ENCODE peak calls at places on chromosomes 4 and X, in five cellular contexts. One of them, this sample, is unnamed. For H3K27me3 and H3K4me1, the result is how much of the 10 kb centered on the place peaks cover.

GRCh38 chr4:86895692-86896488 is 3.7 kb upstream of the C4orf36 start:
- DNase-seq in left lung: no peak
- DNase-seq in spleen: no peak
- DNase-seq in neuronal stem cell: peak
- DNase-seq in heart left ventricle: no peak
- DNase-seq in this sample: no peak

GRCh38 chr4:77235289-77235854 is 78.4 kb downstream of the CCNG2 start:
- DNase-seq in left lung: no peak
- DNase-seq in spleen: no peak
- DNase-seq in neuronal stem cell: no peak
- DNase-seq in heart left ventricle: no peak
- DNase-seq in this sample: no peak

GRCh38 chr4:10201356-10202223 is 85.0 kb upstream of the WDR1 start:
- DNase-seq in left lung: no peak
- DNase-seq in spleen: no peak
- DNase-seq in neuronal stem cell: no peak
- DNase-seq in heart left ventricle: no peak
- DNase-seq in this sample: no peak

GRCh38 chr4:158856852-158857251 is 88.0 kb downstream of the FNIP2 start:
- DNase-seq in left lung: no peak
- DNase-seq in spleen: no peak
- DNase-seq in neuronal stem cell: no peak
- DNase-seq in heart left ventricle: no peak
- DNase-seq in this sample: no peak

GRCh38 chr4:5798447-5798846 is 87.4 kb downstream of the EVC start:
- DNase-seq in left lung: no peak
- DNase-seq in spleen: peak
- DNase-seq in neuronal stem cell: no peak
- DNase-seq in heart left ventricle: peak
- DNase-seq in this sample: no peak

GRCh38 chrX:106707771-106708454 is 18.6 kb upstream of the RNF128 start:
- DNase-seq in left lung: no peak
- DNase-seq in spleen: no peak
- DNase-seq in neuronal stem cell: no peak
- DNase-seq in heart left ventricle: no peak
- DNase-seq in this sample: no peak

GRCh38 chr4:100206850-100207249 is 16.6 kb upstream of the DDIT4L start:
- DNase-seq in left lung: no peak
- DNase-seq in spleen: no peak
- DNase-seq in neuronal stem cell: no peak
- DNase-seq in heart left ventricle: no peak
- DNase-seq in this sample: no peak

GRCh38 chrX:7351946-7352345 is 204.0 kb upstream of the PUDP start:
- DNase-seq in left lung: no peak
- DNase-seq in spleen: no peak
- DNase-seq in neuronal stem cell: no peak
- DNase-seq in heart left ventricle: no peak
- DNase-seq in this sample: no peak

GRCh38 chr4:89303177-89303576 is 4.4 kb downstream of the GPRIN3 start:
- DNase-seq in left lung: no peak
- DNase-seq in spleen: peak
- DNase-seq in neuronal stem cell: no peak
- DNase-seq in heart left ventricle: peak
- DNase-seq in this sample: no peak

GRCh38 chr4:158964728-158965124 is 138.2 kb upstream of the RAPGEF2 start:
- DNase-seq in left lung: no peak
- DNase-seq in spleen: no peak
- DNase-seq in neuronal stem cell: no peak
- DNase-seq in heart left ventricle: no peak
- DNase-seq in this sample: no peak

GRCh38 chr4:151644625-151645024 is 116.2 kb downstream of the GATB start:
- DNase-seq in left lung: no peak
- DNase-seq in spleen: no peak
- DNase-seq in neuronal stem cell: peak
- DNase-seq in heart left ventricle: no peak
- DNase-seq in this sample: no peak

GRCh38 chr4:180757927-180758326 is 1485.3 kb upstream of the TENM3 start:
- DNase-seq in left lung: no peak
- DNase-seq in spleen: no peak
- DNase-seq in neuronal stem cell: no peak
- DNase-seq in heart left ventricle: no peak
- DNase-seq in this sample: no peak

DNA sequence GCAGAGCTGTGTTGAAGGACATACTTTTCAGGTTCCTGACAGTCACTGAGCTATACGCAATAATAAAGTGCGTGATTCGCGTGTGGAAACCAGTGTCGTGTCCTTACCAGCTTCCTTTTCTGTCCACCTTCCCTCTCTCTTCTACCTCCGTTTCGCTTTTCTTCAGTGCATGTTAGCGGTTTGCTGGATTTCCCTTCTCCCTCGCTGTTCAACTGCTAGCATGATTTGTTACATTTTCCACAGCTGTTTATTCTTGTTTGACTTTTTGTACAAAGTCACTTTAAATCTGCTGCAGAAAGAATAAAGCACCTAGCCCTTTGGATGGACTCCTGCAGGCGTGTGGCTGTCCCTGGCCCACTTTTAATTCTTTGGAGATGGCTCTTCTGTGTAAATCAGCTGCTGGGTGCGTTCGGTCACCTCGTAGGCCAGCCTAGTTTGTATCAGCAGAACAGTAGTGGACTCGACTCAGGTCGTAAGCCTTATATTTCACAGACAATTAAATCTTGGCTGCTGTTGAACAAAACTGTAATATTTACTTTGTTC is 8.9 kb upstream of the HAND2 start:
- DNase-seq in left lung: no peak
- DNase-seq in spleen: no peak
- DNase-seq in neuronal stem cell: peak
- DNase-seq in heart left ventricle: no peak
- DNase-seq in this sample: no peak
- H3K27me3 ChIP-seq in left lung: half or more
- H3K27me3 ChIP-seq in spleen: under half
- H3K27me3 ChIP-seq in neuronal stem cell: half or more
- H3K27me3 ChIP-seq in heart left ventricle: under half
- H3K27me3 ChIP-seq in this sample: half or more

DNA sequence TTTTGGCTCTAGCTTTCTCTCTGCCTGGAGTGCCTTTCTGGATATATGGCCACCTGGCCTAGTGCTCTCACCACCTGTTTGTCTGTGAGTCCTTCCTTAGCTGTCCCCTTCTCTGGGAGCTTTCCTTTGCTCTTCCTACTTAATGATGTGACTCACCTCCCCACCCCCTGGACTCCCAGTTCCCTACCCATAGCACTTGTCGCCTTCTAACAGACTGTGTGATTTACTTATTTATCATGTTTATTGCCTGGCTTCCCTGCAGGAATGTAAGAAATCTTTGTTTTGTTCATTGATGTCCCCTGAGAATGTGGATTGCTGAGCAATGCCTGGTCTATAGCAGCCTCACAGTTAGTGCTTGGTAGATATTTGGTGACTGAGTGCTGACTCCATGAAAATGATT is 18.9 kb downstream of the ADD1 start:
- DNase-seq in left lung: no peak
- DNase-seq in spleen: no peak
- DNase-seq in neuronal stem cell: no peak
- DNase-seq in heart left ventricle: no peak
- DNase-seq in this sample: no peak
- H3K4me1 ChIP-seq in left lung: half or more
- H3K4me1 ChIP-seq in spleen: half or more
- H3K4me1 ChIP-seq in neuronal stem cell: under half
- H3K4me1 ChIP-seq in heart left ventricle: half or more
- H3K4me1 ChIP-seq in this sample: under half

GRCh38 chr4:108620101-108620932 is at the start of gene RPL34:
- DNase-seq in left lung: peak
- DNase-seq in spleen: peak
- DNase-seq in neuronal stem cell: peak
- DNase-seq in heart left ventricle: peak
- DNase-seq in this sample: peak

GRCh38 chr4:108620933-108621905 is 843 bp downstream of the RPL34 start:
- DNase-seq in left lung: no peak
- DNase-seq in spleen: no peak
- DNase-seq in neuronal stem cell: no peak
- DNase-seq in heart left ventricle: no peak
- DNase-seq in this sample: no peak

GRCh38 chr4:108622828-108623227 is 2.5 kb downstream of the RPL34 start:
- DNase-seq in left lung: no peak
- DNase-seq in spleen: no peak
- DNase-seq in neuronal stem cell: no peak
- DNase-seq in heart left ventricle: no peak
- DNase-seq in this sample: no peak

GRCh38 chr4:108622022-108622421 is 1.6 kb downstream of the RPL34 start:
- DNase-seq in left lung: no peak
- DNase-seq in spleen: no peak
- DNase-seq in neuronal stem cell: no peak
- DNase-seq in heart left ventricle: no peak
- DNase-seq in this sample: no peak

DNA sequence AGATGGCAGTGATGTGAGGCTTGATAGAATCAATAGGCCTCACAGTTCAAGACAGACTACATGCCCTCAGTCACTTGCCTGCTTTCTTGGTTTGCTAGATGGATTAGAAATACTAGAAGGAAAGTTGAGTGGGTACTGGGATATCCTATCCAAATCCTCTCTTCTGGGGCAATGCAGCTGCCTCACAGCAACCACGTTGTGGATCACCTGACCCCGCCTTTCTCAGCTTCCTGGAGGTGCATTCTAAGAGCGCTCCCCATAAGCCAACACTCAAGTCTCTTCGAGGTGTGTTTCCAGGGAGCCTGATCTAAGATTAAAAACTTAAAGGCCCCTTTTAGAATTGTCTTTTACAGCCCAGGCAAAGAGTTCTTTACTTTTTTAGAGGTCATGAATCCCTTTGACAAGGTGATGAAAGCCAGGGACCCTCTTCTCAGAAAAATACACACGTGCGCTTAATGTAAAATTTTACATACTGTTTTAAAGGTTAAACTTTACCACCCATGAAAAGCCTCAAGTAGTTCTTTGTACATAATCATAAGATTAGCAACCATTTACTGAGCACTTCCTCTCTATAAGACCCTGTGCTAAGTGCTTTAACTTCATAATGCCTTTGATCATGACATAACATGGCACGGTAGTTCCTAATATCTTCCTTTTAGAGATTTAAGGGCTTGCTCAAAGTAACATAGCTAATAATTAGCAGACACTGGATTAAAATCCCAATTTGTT is 840 bp upstream of the RPL34 start:
- DNase-seq in left lung: no peak
- DNase-seq in spleen: no peak
- DNase-seq in neuronal stem cell: no peak
- DNase-seq in heart left ventricle: no peak
- DNase-seq in this sample: no peak
- H3K4me3 ChIP-seq in left lung: peak
- H3K4me3 ChIP-seq in spleen: peak
- H3K4me3 ChIP-seq in neuronal stem cell: peak
- H3K4me3 ChIP-seq in heart left ventricle: peak
- H3K4me3 ChIP-seq in this sample: peak

DNA sequence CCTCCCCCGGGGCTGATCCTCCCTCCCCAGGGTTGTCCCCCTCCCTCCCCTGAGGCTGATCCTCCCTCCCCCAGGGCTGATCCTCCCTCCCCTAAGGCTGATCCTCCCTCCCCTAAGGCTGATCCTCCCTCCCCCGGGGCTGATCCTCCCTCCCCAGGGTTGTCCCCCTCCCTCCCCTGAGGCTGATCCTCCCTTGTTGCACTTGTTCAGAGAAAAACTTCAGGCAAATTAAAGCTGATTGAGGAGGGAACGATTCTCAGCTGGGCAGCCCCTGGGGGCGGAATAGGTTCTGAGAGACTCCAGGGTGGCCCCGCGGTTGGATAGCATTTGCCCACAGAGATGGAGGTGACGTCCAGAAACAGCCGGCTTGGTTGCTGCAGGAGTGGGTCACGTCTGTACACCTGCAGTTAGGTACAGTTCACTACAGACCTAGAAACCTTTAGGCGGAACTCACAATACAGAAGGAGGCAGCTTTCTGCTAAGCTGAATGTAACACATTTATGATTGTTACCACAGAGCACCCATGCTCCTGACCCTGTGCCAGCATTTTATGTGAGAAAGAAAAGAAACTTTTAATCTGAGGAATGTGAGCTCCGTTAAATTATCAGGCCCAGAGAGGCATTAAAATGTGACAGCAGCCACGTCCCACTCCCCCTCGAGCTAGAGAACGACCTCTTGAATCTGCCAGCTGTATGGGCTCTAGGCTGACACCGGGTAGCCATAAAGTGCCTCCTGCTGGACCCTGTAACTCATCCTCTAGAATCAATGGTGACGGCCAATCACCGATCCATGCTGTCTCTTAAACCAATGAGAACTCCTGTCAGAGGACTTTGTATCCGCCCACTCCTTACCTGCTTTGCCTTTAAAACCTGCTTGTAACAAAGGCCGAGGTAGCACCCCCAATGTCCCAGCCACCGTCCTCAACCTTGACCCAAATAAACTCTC is 110.4 kb upstream of the ADRA2C start:
- DNase-seq in left lung: peak
- DNase-seq in spleen: no peak
- DNase-seq in neuronal stem cell: no peak
- DNase-seq in heart left ventricle: no peak
- DNase-seq in this sample: no peak
- H3K27me3 ChIP-seq in left lung: half or more
- H3K27me3 ChIP-seq in spleen: under half
- H3K27me3 ChIP-seq in neuronal stem cell: under half
- H3K27me3 ChIP-seq in heart left ventricle: under half
- H3K27me3 ChIP-seq in this sample: half or more

DNA sequence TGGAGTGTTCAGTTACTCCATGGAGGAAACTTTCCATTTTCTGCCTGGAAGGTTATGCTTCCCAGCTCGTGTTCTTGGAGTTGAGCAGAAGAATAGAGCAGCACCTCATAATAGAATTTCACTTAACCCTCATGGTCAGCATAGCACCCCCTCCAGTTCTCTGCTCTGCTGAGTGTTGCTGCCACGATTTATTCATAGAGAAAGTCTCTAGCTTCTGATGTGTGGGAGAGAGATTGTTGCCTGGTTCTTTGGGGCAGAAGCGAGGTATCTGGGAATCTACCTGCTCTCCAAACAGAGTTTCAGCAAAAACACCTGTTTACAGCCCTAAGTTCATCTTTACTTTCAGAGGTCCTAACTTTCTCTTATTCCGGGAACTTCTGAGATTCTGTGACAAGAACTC is 3.9 kb upstream of the DTHD1 start:
- DNase-seq in left lung: no peak
- DNase-seq in spleen: no peak
- DNase-seq in neuronal stem cell: no peak
- DNase-seq in heart left ventricle: no peak
- DNase-seq in this sample: no peak
- H3K4me1 ChIP-seq in left lung: under half
- H3K4me1 ChIP-seq in spleen: under half
- H3K4me1 ChIP-seq in neuronal stem cell: under half
- H3K4me1 ChIP-seq in heart left ventricle: under half
- H3K4me1 ChIP-seq in this sample: under half

DNA sequence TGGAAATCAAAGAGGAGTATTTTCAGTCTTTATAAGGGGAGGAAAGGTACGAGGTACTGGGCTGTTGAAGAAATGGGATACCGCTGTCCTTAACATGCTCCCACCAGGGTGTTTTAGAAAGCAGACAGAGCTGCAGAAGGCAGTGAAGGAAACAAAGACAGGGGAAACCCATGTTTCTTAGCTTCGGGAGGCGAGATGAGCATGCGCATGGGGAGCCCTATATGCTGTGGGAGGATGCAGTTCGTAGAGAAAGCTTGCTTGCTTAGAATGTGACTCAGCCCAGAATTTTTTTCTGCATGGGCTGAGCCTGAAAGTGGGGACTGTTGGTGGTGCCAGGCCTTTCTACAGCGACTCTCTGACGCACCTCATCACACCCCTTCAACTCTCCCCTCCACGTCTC is 28.8 kb upstream of the SCOC start:
- DNase-seq in left lung: no peak
- DNase-seq in spleen: no peak
- DNase-seq in neuronal stem cell: no peak
- DNase-seq in heart left ventricle: no peak
- DNase-seq in this sample: no peak
- H3K4me3 ChIP-seq in left lung: no peak
- H3K4me3 ChIP-seq in spleen: no peak
- H3K4me3 ChIP-seq in neuronal stem cell: no peak
- H3K4me3 ChIP-seq in heart left ventricle: no peak
- H3K4me3 ChIP-seq in this sample: no peak